ENCODE peak calls at places on chromosomes 16 and 17, in ten cellular contexts. A is H1; I is AG09309; T is stimulated activated CD4-positive, alpha-beta T cell treated with anti-CD3 and anti-CD28 coated beads, Interleukin-1b, Interleukin-23, amount 100 ng/mL, for 24 hours; M is fibroblast of lung; C is AML-193; G is GM23338; E is Calu3; L is brain microvascular endothelial cell; N is activated naive CD4-positive, alpha-beta T cell. V is an unnamed sample.

GRCh38 chr16:56370836-56371235 is 54.5 kb downstream of the AMFR start:
- DNase-seq in A (no peak), I (no peak), T (no peak), M (no peak), C (no peak), G (no peak), E (peak), L (no peak), N (no peak), V (no peak)

GRCh38 chr17:46994993-46995392 is 15.9 kb upstream of the RPRML start:
- DNase-seq in A (no peak), I (no peak), T (no peak), M (no peak), C (no peak), G (no peak), E (no peak), L (no peak), N (no peak), V (no peak)

GRCh38 chr17:81409190-81409935 is 14.1 kb downstream of the BAHCC1 start:
- DNase-seq in A (no peak), I (no peak), T (no peak), M (no peak), C (peak), G (peak), E (no peak), L (no peak), N (no peak), V (no peak)

GRCh38 chr16:62190426-62190825 is 154.2 kb upstream of the CDH8 start:
- DNase-seq in A (no peak), I (no peak), T (no peak), M (peak), C (peak), G (peak), E (no peak), L (no peak), N (no peak), V (no peak)

GRCh38 chr17:78348055-78348745 is 11.7 kb downstream of the SOCS3 start:
- DNase-seq in A (no peak), I (no peak), T (no peak), M (no peak), C (no peak), G (no peak), E (no peak), L (no peak), N (no peak), V (no peak)

GRCh38 chr17:27551701-27552466 is 79.1 kb upstream of the LGALS9 start:
- DNase-seq in A (no peak), I (no peak), T (no peak), M (peak), C (no peak), G (no peak), E (peak), L (no peak), N (no peak), V (no peak)

GRCh38 chr17:10051112-10051511 is 146.0 kb upstream of the RCVRN start:
- DNase-seq in A (no peak), I (no peak), T (no peak), M (no peak), C (no peak), G (no peak), E (no peak), L (no peak), N (no peak), V (no peak)

GRCh38 chr16:397135-397661 is at the start of gene NME4:
- DNase-seq in A (peak), I (no peak), T (no peak), M (no peak), C (no peak), G (peak), E (peak), L (no peak), N (peak), V (peak)

GRCh38 chr16:19138601-19139000 is 24.8 kb downstream of the ITPRIPL2 start:
- DNase-seq in A (no peak), I (no peak), T (no peak), M (peak), C (no peak), G (peak), E (peak), L (peak), N (no peak), V (no peak)

GRCh38 chr16:74563828-74564263 is 43.1 kb downstream of the GLG1 start:
- DNase-seq in A (no peak), I (no peak), T (no peak), M (peak), C (peak), G (no peak), E (peak), L (peak), N (no peak), V (peak)

GRCh38 chr17:4004517-4005295 is 40.5 kb upstream of the ATP2A3 start:
- DNase-seq in A (peak), I (no peak), T (peak), M (peak), C (peak), G (peak), E (peak), L (no peak), N (peak), V (no peak)

GRCh38 chr17:12591336-12591735 is 74.4 kb upstream of the MYOCD start:
- DNase-seq in A (no peak), I (no peak), T (no peak), M (no peak), C (no peak), G (peak), E (no peak), L (peak), N (no peak), V (no peak)

GRCh38 chr17:18995220-18995619 is 9.3 kb downstream of the FAM83G start:
- DNase-seq in A (no peak), I (no peak), T (no peak), M (no peak), C (no peak), G (no peak), E (no peak), L (no peak), N (no peak), V (no peak)

GRCh38 chr17:22090263-22090935 is 398.1 kb downstream of the KCNJ18 start:
- DNase-seq in A (no peak), I (no peak), T (no peak), M (no peak), C (no peak), G (no peak), E (no peak), L (no peak), N (no peak), V (no peak)

GRCh38 chr17:35299108-35299507 is 56.2 kb downstream of the SLFN5 start:
- DNase-seq in A (no peak), I (no peak), T (no peak), M (no peak), C (no peak), G (peak), E (peak), L (no peak), N (no peak), V (no peak)

GRCh38 chr17:62617894-62618472 is 9.5 kb upstream of the MRC2 start:
- DNase-seq in A (no peak), I (no peak), T (no peak), M (peak), C (no peak), G (no peak), E (no peak), L (no peak), N (no peak), V (no peak)